ENCODE peak calls at places on chromosomes 5 and 9, in four cellular contexts. I is SK-N-SH, W is HCT116, A is HepG2. Y is an unnamed sample.

GRCh38 chr5:135387629-135387960 is 11.4 kb downstream of the MACROH2A1 start:
- DNase-seq in W (no peak), I (no peak), A (no peak), Y (no peak)

GRCh38 chr9:76453785-76454184 is 5.2 kb upstream of the GCNT1 start:
- DNase-seq in A (no peak), I (no peak), W (no peak), Y (no peak)

GRCh38 chr9:137323531-137324331 is 21.7 kb upstream of the NRARP start:
- DNase-seq in A (no peak), W (no peak), I (no peak), Y (no peak)

GRCh38 chr9:131442351-131442750 is 48.5 kb downstream of the PRRC2B start:
- DNase-seq in I (no peak), W (no peak), A (no peak), Y (no peak)

GRCh38 chr5:124660229-124661093 is 86.0 kb downstream of the ZNF608 start:
- DNase-seq in W (no peak), I (no peak), A (no peak), Y (no peak)

GRCh38 chr5:157618366-157618765 is 33.9 kb downstream of the SOX30 start:
- DNase-seq in W (no peak), A (no peak), I (no peak), Y (no peak)

GRCh38 chr9:15220658-15221310 is 86.2 kb downstream of the TTC39B start:
- DNase-seq in W (no peak), A (no peak), I (no peak), Y (no peak)

GRCh38 chr9:128101231-128101641 is 26.3 kb downstream of the PTGES2 start:
- DNase-seq in W (no peak), A (peak; percentile 61), I (no peak), Y (no peak)

GRCh38 chr5:124783794-124784193 is 37.4 kb upstream of the ZNF608 start:
- DNase-seq in W (no peak), I (no peak), A (no peak), Y (no peak)

GRCh38 chr5:144333336-144333920 is 162.8 kb downstream of the KCTD16 start:
- DNase-seq in W (no peak), I (no peak), A (no peak), Y (no peak)

GRCh38 chr5:144328980-144329379 is 158.3 kb downstream of the KCTD16 start:
- DNase-seq in I (no peak), W (no peak), A (no peak), Y (peak; percentile 36)

GRCh38 chr5:144328505-144328904 is 157.8 kb downstream of the KCTD16 start:
- DNase-seq in A (no peak), W (no peak), I (no peak), Y (no peak)

GRCh38 chr5:144332265-144332664 is 161.6 kb downstream of the KCTD16 start:
- DNase-seq in A (no peak), W (no peak), I (no peak), Y (no peak)

GRCh38 chr5:144331361-144331760 is 160.7 kb downstream of the KCTD16 start:
- DNase-seq in W (no peak), A (no peak), I (no peak), Y (no peak)
- TF ChIP-seq JUND in W (no peak), A (no peak), I (no peak), Y (no peak)

GRCh38 chr5:169856571-169856970 is 123.7 kb downstream of the INSYN2B start:
- DNase-seq in W (no peak), A (no peak), I (no peak), Y (no peak)
- TF ChIP-seq JUND in W (no peak), A (no peak), I (peak; percentile 77), Y (no peak)

DNA sequence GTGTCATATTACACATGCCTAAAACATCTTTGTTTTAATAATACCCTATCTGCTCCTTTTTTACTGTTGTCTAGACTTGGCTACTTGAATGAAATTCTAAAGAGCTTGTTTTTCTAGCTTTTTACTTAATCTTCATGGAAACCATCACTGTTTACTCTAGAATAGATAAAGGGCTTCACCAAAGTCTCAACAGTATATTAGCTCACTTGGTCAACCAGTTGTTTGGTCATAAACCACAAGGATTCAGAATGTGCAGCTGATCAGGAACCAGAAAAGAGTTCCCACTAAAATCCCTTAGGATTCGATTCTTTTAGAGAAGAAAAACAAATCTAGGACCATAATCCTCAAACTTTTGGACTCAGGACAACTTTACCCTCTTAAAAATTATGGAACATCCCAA is 38.0 kb downstream of the CDO1 start:
- DNase-seq in A (no peak), W (no peak), I (no peak), Y (no peak)
- TF ChIP-seq JUND in A (no peak), W (no peak), I (no peak), Y (no peak)

GRCh38 chr5:126520593-126520953 is 74.4 kb downstream of the ALDH7A1 start:
- DNase-seq in A (no peak), W (no peak), I (no peak), Y (no peak)

GRCh38 chr5:126516852-126517251 is 78.2 kb downstream of the ALDH7A1 start:
- DNase-seq in A (no peak), W (no peak), I (no peak), Y (peak; percentile 58)

GRCh38 chr5:126521130-126521529 is 73.9 kb downstream of the ALDH7A1 start:
- DNase-seq in A (no peak), I (no peak), W (no peak), Y (no peak)

GRCh38 chr5:126516133-126516532 is 78.9 kb downstream of the ALDH7A1 start:
- DNase-seq in W (no peak), I (peak; percentile 66), A (no peak), Y (no peak)

GRCh38 chr5:126519637-126520592 is 75.1 kb downstream of the ALDH7A1 start:
- DNase-seq in W (no peak), I (peak; percentile 28), A (no peak), Y (no peak)
- TF ChIP-seq JUND in W (no peak), I (no peak), A (no peak), Y (no peak)

GRCh38 chr5:118946138-118946537 is 42.2 kb downstream of the DTWD2 start:
- DNase-seq in I (no peak), W (no peak), A (no peak), Y (peak; percentile 32)
- TF ChIP-seq JUND in I (no peak), W (no peak), A (no peak), Y (no peak)

GRCh38 chr9:37908283-37908682 is 4.4 kb upstream of the SLC25A51 start:
- DNase-seq in A (no peak), W (no peak), I (no peak), Y (no peak)

GRCh38 chr9:37909326-37909725 is 5.4 kb upstream of the SLC25A51 start:
- DNase-seq in W (no peak), A (no peak), I (no peak), Y (no peak)

GRCh38 chr9:37910271-37910670 is 6.3 kb upstream of the SLC25A51 start:
- DNase-seq in W (no peak), I (no peak), A (no peak), Y (no peak)

GRCh38 chr9:37906312-37907239 is 2.6 kb upstream of the SLC25A51 start:
- DNase-seq in A (no peak), W (no peak), I (no peak), Y (no peak)

GRCh38 chr9:37908698-37909186 is 4.8 kb upstream of the SLC25A51 start:
- DNase-seq in I (no peak), A (peak; percentile 92), W (no peak), Y (peak; percentile 20)
- TF ChIP-seq JUND in I (no peak), A (peak; percentile 83), W (no peak), Y (no peak)

Y was measured in T47D.